ENCODE peak calls at places on chromosomes 11 and 22, in nine cellular contexts. J is NCI-H774; L is T-helper 2 cell; F is lower leg skin; C is HCEC 1CT; W is stimulated activated CD4-positive, alpha-beta T cell treated with anti-CD3 and anti-CD28 coated beads, Interleukin-12 subunit alpha, Interleukin-12 subunit beta, amount 100 ng/mL, for 48 hours; T is activated T-helper 1 cell treated with anti-CD3 and anti-CD28 coated beads, Interleukin-12 subunit alpha, Interleukin-12 subunit beta, Interleukin-2, Interleukin-4 antibody, amounts not matched to agents 30 ng/mL and 10 ng/mL and 1 ng/mL, durations not matched to agents 14 hours and 24 hours and 36 hours; O is posterior cingulate gyrus; E is retinal pigment epithelial cell. X is an unnamed sample.

GRCh38 chr22:32536352-32536751 is 61.7 kb downstream of the FBXO7 start:
- DNase-seq in E (no peak), O (no peak), F (no peak), J (no peak), L (no peak), T (no peak), W (no peak), C (no peak), X (no peak)

GRCh38 chr11:114200785-114201184 is 95.4 kb upstream of the NNMT start:
- DNase-seq in C (no peak), J (no peak), T (no peak), E (no peak), O (no peak), W (no peak), L (no peak), F (no peak), X (no peak)

GRCh38 chr22:22548349-22548716 is 10.7 kb downstream of the PRAME start:
- DNase-seq in E (no peak), T (no peak), L (no peak), F (no peak), W (no peak), C (no peak), O (no peak), J (no peak), X (no peak)

GRCh38 chr22:40400173-40400572 is 29.8 kb downstream of the SGSM3 start:
- DNase-seq in J (no peak), E (no peak), C (no peak), L (peak), F (peak), W (peak), O (no peak), T (peak), X (no peak)

GRCh38 chr11:121672630-121673487 is 220.1 kb upstream of the SORL1-AS1 start:
- DNase-seq in L (no peak), T (no peak), E (no peak), J (no peak), O (no peak), W (no peak), C (no peak), F (no peak), X (no peak)

GRCh38 chr11:128565881-128566280 is 21.5 kb downstream of the ETS1 start:
- DNase-seq in L (no peak), F (no peak), E (no peak), C (no peak), O (no peak), J (no peak), T (no peak), W (no peak), X (no peak)

GRCh38 chr11:3000032-3000961 is 8.2 kb upstream of the NAP1L4 start:
- DNase-seq in E (peak), L (no peak), W (no peak), F (peak), J (peak), T (no peak), C (no peak), O (peak), X (peak)

GRCh38 chr22:36386351-36386899 is 1.3 kb downstream of the MYH9 start:
- DNase-seq in L (peak), F (no peak), O (no peak), E (no peak), W (no peak), C (peak), T (peak), J (no peak), X (peak)

GRCh38 chr22:44693756-44694155 is 8.2 kb upstream of the PRR5 start:
- DNase-seq in L (no peak), T (no peak), E (no peak), J (no peak), W (no peak), O (no peak), F (no peak), C (no peak), X (no peak)

GRCh38 chr11:45870706-45871105 is 14.7 kb upstream of the MAPK8IP1 start:
- DNase-seq in C (no peak), F (no peak), W (no peak), T (no peak), E (no peak), L (no peak), J (no peak), O (no peak), X (no peak)

GRCh38 chr11:76652989-76653673 is 17.4 kb downstream of the LRRC32 start:
- DNase-seq in E (no peak), L (no peak), F (peak), W (no peak), T (no peak), J (no peak), O (no peak), C (no peak), X (no peak)

GRCh38 chr11:111878385-111878765 is 590 bp downstream of the FDXACB1 start:
- DNase-seq in C (peak), F (no peak), T (no peak), W (no peak), E (no peak), J (no peak), L (no peak), O (no peak), X (no peak)

X was measured in retina.